ENCODE peak calls at places on chromosome X, in nine cellular contexts. One of them, this sample, is unnamed.

GRCh38 chrX:152619897-152620296 is 17.8 kb upstream of the GABRQ start:
- DNase-seq in NCI-H1694 treated with DMSO at 0.1 percent for 48 hours: no peak
- DNase-seq in CD4-positive, alpha-beta memory T cell: no peak
- DNase-seq in AG09319: no peak
- DNase-seq in activated T-cell treated with anti-CD3 and anti-CD28 coated beads for 48 hours: no peak
- DNase-seq in EL: no peak
- DNase-seq in CD4-positive, alpha-beta T cell: no peak
- DNase-seq in SW480: no peak
- DNase-seq in stimulated activated CD8-positive, alpha-beta memory T cell treated with anti-CD3 and anti-CD28 coated beads, Interleukin-4, amount 100 ng/mL, for 48 hours: no peak
- DNase-seq in this sample: no peak

GRCh38 chrX:154013614-154014360 is 5.9 kb downstream of the IRAK1 start:
- DNase-seq in NCI-H1694 treated with DMSO at 0.1 percent for 48 hours: peak
- DNase-seq in CD4-positive, alpha-beta memory T cell: peak
- DNase-seq in AG09319: no peak
- DNase-seq in activated T-cell treated with anti-CD3 and anti-CD28 coated beads for 48 hours: peak
- DNase-seq in EL: peak
- DNase-seq in CD4-positive, alpha-beta T cell: peak
- DNase-seq in SW480: no peak
- DNase-seq in stimulated activated CD8-positive, alpha-beta memory T cell treated with anti-CD3 and anti-CD28 coated beads, Interleukin-4, amount 100 ng/mL, for 48 hours: peak
- DNase-seq in this sample: peak

GRCh38 chrX:133583825-133584224 is 168.5 kb upstream of the GPC4 start:
- DNase-seq in NCI-H1694 treated with DMSO at 0.1 percent for 48 hours: no peak
- DNase-seq in CD4-positive, alpha-beta memory T cell: no peak
- DNase-seq in AG09319: no peak
- DNase-seq in activated T-cell treated with anti-CD3 and anti-CD28 coated beads for 48 hours: no peak
- DNase-seq in EL: no peak
- DNase-seq in CD4-positive, alpha-beta T cell: no peak
- DNase-seq in SW480: no peak
- DNase-seq in stimulated activated CD8-positive, alpha-beta memory T cell treated with anti-CD3 and anti-CD28 coated beads, Interleukin-4, amount 100 ng/mL, for 48 hours: no peak
- DNase-seq in this sample: no peak

GRCh38 chrX:155761185-155761584 is 120.0 kb upstream of the VAMP7 start:
- DNase-seq in NCI-H1694 treated with DMSO at 0.1 percent for 48 hours: no peak
- DNase-seq in CD4-positive, alpha-beta memory T cell: no peak
- DNase-seq in AG09319: no peak
- DNase-seq in activated T-cell treated with anti-CD3 and anti-CD28 coated beads for 48 hours: no peak
- DNase-seq in EL: no peak
- DNase-seq in CD4-positive, alpha-beta T cell: no peak
- DNase-seq in SW480: no peak
- DNase-seq in stimulated activated CD8-positive, alpha-beta memory T cell treated with anti-CD3 and anti-CD28 coated beads, Interleukin-4, amount 100 ng/mL, for 48 hours: no peak
- DNase-seq in this sample: no peak

GRCh38 chrX:35098419-35098818 is 155.8 kb downstream of the FAM47B start:
- DNase-seq in NCI-H1694 treated with DMSO at 0.1 percent for 48 hours: no peak
- DNase-seq in CD4-positive, alpha-beta memory T cell: no peak
- DNase-seq in AG09319: no peak
- DNase-seq in activated T-cell treated with anti-CD3 and anti-CD28 coated beads for 48 hours: no peak
- DNase-seq in EL: no peak
- DNase-seq in CD4-positive, alpha-beta T cell: no peak
- DNase-seq in SW480: peak
- DNase-seq in stimulated activated CD8-positive, alpha-beta memory T cell treated with anti-CD3 and anti-CD28 coated beads, Interleukin-4, amount 100 ng/mL, for 48 hours: no peak
- DNase-seq in this sample: no peak

GRCh38 chrX:123222920-123223319 is 38.8 kb downstream of the GRIA3 start:
- DNase-seq in NCI-H1694 treated with DMSO at 0.1 percent for 48 hours: no peak
- DNase-seq in CD4-positive, alpha-beta memory T cell: no peak
- DNase-seq in AG09319: no peak
- DNase-seq in activated T-cell treated with anti-CD3 and anti-CD28 coated beads for 48 hours: no peak
- DNase-seq in EL: no peak
- DNase-seq in CD4-positive, alpha-beta T cell: no peak
- DNase-seq in SW480: no peak
- DNase-seq in stimulated activated CD8-positive, alpha-beta memory T cell treated with anti-CD3 and anti-CD28 coated beads, Interleukin-4, amount 100 ng/mL, for 48 hours: no peak
- DNase-seq in this sample: no peak

GRCh38 chrX:130878350-130879341 is 24.4 kb downstream of the ENOX2 start:
- DNase-seq in NCI-H1694 treated with DMSO at 0.1 percent for 48 hours: no peak
- DNase-seq in CD4-positive, alpha-beta memory T cell: no peak
- DNase-seq in AG09319: peak
- DNase-seq in activated T-cell treated with anti-CD3 and anti-CD28 coated beads for 48 hours: no peak
- DNase-seq in EL: peak
- DNase-seq in CD4-positive, alpha-beta T cell: no peak
- DNase-seq in SW480: peak
- DNase-seq in stimulated activated CD8-positive, alpha-beta memory T cell treated with anti-CD3 and anti-CD28 coated beads, Interleukin-4, amount 100 ng/mL, for 48 hours: no peak
- DNase-seq in this sample: no peak

GRCh38 chrX:27890611-27891010 is 82.8 kb downstream of the MAGEB10 start:
- DNase-seq in NCI-H1694 treated with DMSO at 0.1 percent for 48 hours: no peak
- DNase-seq in CD4-positive, alpha-beta memory T cell: no peak
- DNase-seq in AG09319: no peak
- DNase-seq in activated T-cell treated with anti-CD3 and anti-CD28 coated beads for 48 hours: no peak
- DNase-seq in EL: peak
- DNase-seq in CD4-positive, alpha-beta T cell: no peak
- DNase-seq in SW480: peak
- DNase-seq in stimulated activated CD8-positive, alpha-beta memory T cell treated with anti-CD3 and anti-CD28 coated beads, Interleukin-4, amount 100 ng/mL, for 48 hours: no peak
- DNase-seq in this sample: no peak

GRCh38 chrX:110045421-110045820 is 42.5 kb downstream of the TMEM164 start:
- DNase-seq in NCI-H1694 treated with DMSO at 0.1 percent for 48 hours: peak
- DNase-seq in CD4-positive, alpha-beta memory T cell: no peak
- DNase-seq in AG09319: no peak
- DNase-seq in activated T-cell treated with anti-CD3 and anti-CD28 coated beads for 48 hours: no peak
- DNase-seq in EL: no peak
- DNase-seq in CD4-positive, alpha-beta T cell: no peak
- DNase-seq in SW480: no peak
- DNase-seq in stimulated activated CD8-positive, alpha-beta memory T cell treated with anti-CD3 and anti-CD28 coated beads, Interleukin-4, amount 100 ng/mL, for 48 hours: no peak
- DNase-seq in this sample: no peak

GRCh38 chrX:78140206-78140605 is 756 bp upstream of the TAF9B start:
- DNase-seq in NCI-H1694 treated with DMSO at 0.1 percent for 48 hours: no peak
- DNase-seq in CD4-positive, alpha-beta memory T cell: no peak
- DNase-seq in AG09319: no peak
- DNase-seq in activated T-cell treated with anti-CD3 and anti-CD28 coated beads for 48 hours: no peak
- DNase-seq in EL: no peak
- DNase-seq in CD4-positive, alpha-beta T cell: no peak
- DNase-seq in SW480: no peak
- DNase-seq in stimulated activated CD8-positive, alpha-beta memory T cell treated with anti-CD3 and anti-CD28 coated beads, Interleukin-4, amount 100 ng/mL, for 48 hours: no peak
- DNase-seq in this sample: no peak

GRCh38 chrX:46587158-46587557 is 13.6 kb downstream of the CHST7 start:
- DNase-seq in NCI-H1694 treated with DMSO at 0.1 percent for 48 hours: no peak
- DNase-seq in CD4-positive, alpha-beta memory T cell: no peak
- DNase-seq in AG09319: no peak
- DNase-seq in activated T-cell treated with anti-CD3 and anti-CD28 coated beads for 48 hours: no peak
- DNase-seq in EL: peak
- DNase-seq in CD4-positive, alpha-beta T cell: no peak
- DNase-seq in SW480: no peak
- DNase-seq in stimulated activated CD8-positive, alpha-beta memory T cell treated with anti-CD3 and anti-CD28 coated beads, Interleukin-4, amount 100 ng/mL, for 48 hours: no peak
- DNase-seq in this sample: no peak

GRCh38 chrX:49884290-49884862 is 5.1 kb downstream of the USP27X start:
- DNase-seq in NCI-H1694 treated with DMSO at 0.1 percent for 48 hours: peak
- DNase-seq in CD4-positive, alpha-beta memory T cell: peak
- DNase-seq in AG09319: no peak
- DNase-seq in activated T-cell treated with anti-CD3 and anti-CD28 coated beads for 48 hours: peak
- DNase-seq in EL: peak
- DNase-seq in CD4-positive, alpha-beta T cell: peak
- DNase-seq in SW480: peak
- DNase-seq in stimulated activated CD8-positive, alpha-beta memory T cell treated with anti-CD3 and anti-CD28 coated beads, Interleukin-4, amount 100 ng/mL, for 48 hours: peak
- DNase-seq in this sample: peak

GRCh38 chrX:31384471-31384870 is 312.6 kb upstream of the FTHL17 start:
- DNase-seq in NCI-H1694 treated with DMSO at 0.1 percent for 48 hours: no peak
- DNase-seq in CD4-positive, alpha-beta memory T cell: no peak
- DNase-seq in AG09319: no peak
- DNase-seq in activated T-cell treated with anti-CD3 and anti-CD28 coated beads for 48 hours: no peak
- DNase-seq in EL: no peak
- DNase-seq in CD4-positive, alpha-beta T cell: no peak
- DNase-seq in SW480: no peak
- DNase-seq in stimulated activated CD8-positive, alpha-beta memory T cell treated with anti-CD3 and anti-CD28 coated beads, Interleukin-4, amount 100 ng/mL, for 48 hours: no peak
- DNase-seq in this sample: no peak

GRCh38 chrX:45712067-45712466 is 511.4 kb upstream of the DIPK2B start:
- DNase-seq in NCI-H1694 treated with DMSO at 0.1 percent for 48 hours: no peak
- DNase-seq in CD4-positive, alpha-beta memory T cell: no peak
- DNase-seq in AG09319: no peak
- DNase-seq in activated T-cell treated with anti-CD3 and anti-CD28 coated beads for 48 hours: no peak
- DNase-seq in EL: peak
- DNase-seq in CD4-positive, alpha-beta T cell: no peak
- DNase-seq in SW480: no peak
- DNase-seq in stimulated activated CD8-positive, alpha-beta memory T cell treated with anti-CD3 and anti-CD28 coated beads, Interleukin-4, amount 100 ng/mL, for 48 hours: no peak
- DNase-seq in this sample: no peak

GRCh38 chrX:113644426-113644825 is 803.8 kb upstream of the AMOT start:
- DNase-seq in NCI-H1694 treated with DMSO at 0.1 percent for 48 hours: no peak
- DNase-seq in CD4-positive, alpha-beta memory T cell: no peak
- DNase-seq in AG09319: no peak
- DNase-seq in activated T-cell treated with anti-CD3 and anti-CD28 coated beads for 48 hours: no peak
- DNase-seq in EL: peak
- DNase-seq in CD4-positive, alpha-beta T cell: no peak
- DNase-seq in SW480: no peak
- DNase-seq in stimulated activated CD8-positive, alpha-beta memory T cell treated with anti-CD3 and anti-CD28 coated beads, Interleukin-4, amount 100 ng/mL, for 48 hours: no peak
- DNase-seq in this sample: no peak

GRCh38 chrX:51614353-51614752 is 4.4 kb downstream of the CENPVL3 start:
- DNase-seq in NCI-H1694 treated with DMSO at 0.1 percent for 48 hours: no peak
- DNase-seq in CD4-positive, alpha-beta memory T cell: peak
- DNase-seq in AG09319: no peak
- DNase-seq in activated T-cell treated with anti-CD3 and anti-CD28 coated beads for 48 hours: no peak
- DNase-seq in EL: peak
- DNase-seq in CD4-positive, alpha-beta T cell: no peak
- DNase-seq in SW480: peak
- DNase-seq in stimulated activated CD8-positive, alpha-beta memory T cell treated with anti-CD3 and anti-CD28 coated beads, Interleukin-4, amount 100 ng/mL, for 48 hours: no peak
- DNase-seq in this sample: no peak

GRCh38 chrX:7586126-7586525 is 256.8 kb upstream of the VCX start:
- DNase-seq in NCI-H1694 treated with DMSO at 0.1 percent for 48 hours: no peak
- DNase-seq in CD4-positive, alpha-beta memory T cell: no peak
- DNase-seq in AG09319: no peak
- DNase-seq in activated T-cell treated with anti-CD3 and anti-CD28 coated beads for 48 hours: no peak
- DNase-seq in EL: peak
- DNase-seq in CD4-positive, alpha-beta T cell: no peak
- DNase-seq in SW480: peak
- DNase-seq in stimulated activated CD8-positive, alpha-beta memory T cell treated with anti-CD3 and anti-CD28 coated beads, Interleukin-4, amount 100 ng/mL, for 48 hours: no peak
- DNase-seq in this sample: no peak

GRCh38 chrX:126170715-126171114 is 4.6 kb upstream of the DCAF12L2 start:
- DNase-seq in NCI-H1694 treated with DMSO at 0.1 percent for 48 hours: no peak
- DNase-seq in CD4-positive, alpha-beta memory T cell: no peak
- DNase-seq in AG09319: no peak
- DNase-seq in activated T-cell treated with anti-CD3 and anti-CD28 coated beads for 48 hours: no peak
- DNase-seq in EL: no peak
- DNase-seq in CD4-positive, alpha-beta T cell: no peak
- DNase-seq in SW480: no peak
- DNase-seq in stimulated activated CD8-positive, alpha-beta memory T cell treated with anti-CD3 and anti-CD28 coated beads, Interleukin-4, amount 100 ng/mL, for 48 hours: no peak
- DNase-seq in this sample: no peak

GRCh38 chrX:2769615-2770014 is 17.8 kb downstream of the XG start:
- DNase-seq in NCI-H1694 treated with DMSO at 0.1 percent for 48 hours: no peak
- DNase-seq in CD4-positive, alpha-beta memory T cell: no peak
- DNase-seq in AG09319: no peak
- DNase-seq in activated T-cell treated with anti-CD3 and anti-CD28 coated beads for 48 hours: no peak
- DNase-seq in EL: no peak
- DNase-seq in CD4-positive, alpha-beta T cell: no peak
- DNase-seq in SW480: no peak
- DNase-seq in stimulated activated CD8-positive, alpha-beta memory T cell treated with anti-CD3 and anti-CD28 coated beads, Interleukin-4, amount 100 ng/mL, for 48 hours: no peak
- DNase-seq in this sample: no peak

GRCh38 chrX:68699960-68700746 is 52.7 kb downstream of the STARD8 start:
- DNase-seq in NCI-H1694 treated with DMSO at 0.1 percent for 48 hours: no peak
- DNase-seq in CD4-positive, alpha-beta memory T cell: no peak
- DNase-seq in AG09319: no peak
- DNase-seq in activated T-cell treated with anti-CD3 and anti-CD28 coated beads for 48 hours: no peak
- DNase-seq in EL: peak
- DNase-seq in CD4-positive, alpha-beta T cell: no peak
- DNase-seq in SW480: no peak
- DNase-seq in stimulated activated CD8-positive, alpha-beta memory T cell treated with anti-CD3 and anti-CD28 coated beads, Interleukin-4, amount 100 ng/mL, for 48 hours: no peak
- DNase-seq in this sample: no peak

GRCh38 chrX:150898343-150899190 is at the start of gene CD99L2:
- DNase-seq in NCI-H1694 treated with DMSO at 0.1 percent for 48 hours: peak
- DNase-seq in CD4-positive, alpha-beta memory T cell: peak
- DNase-seq in AG09319: peak
- DNase-seq in activated T-cell treated with anti-CD3 and anti-CD28 coated beads for 48 hours: peak
- DNase-seq in EL: peak
- DNase-seq in CD4-positive, alpha-beta T cell: peak
- DNase-seq in SW480: peak
- DNase-seq in stimulated activated CD8-positive, alpha-beta memory T cell treated with anti-CD3 and anti-CD28 coated beads, Interleukin-4, amount 100 ng/mL, for 48 hours: peak
- DNase-seq in this sample: peak

GRCh38 chrX:72084114-72084513 is 47.6 kb downstream of the RTL5 start:
- DNase-seq in NCI-H1694 treated with DMSO at 0.1 percent for 48 hours: no peak
- DNase-seq in CD4-positive, alpha-beta memory T cell: no peak
- DNase-seq in AG09319: no peak
- DNase-seq in activated T-cell treated with anti-CD3 and anti-CD28 coated beads for 48 hours: no peak
- DNase-seq in EL: no peak
- DNase-seq in CD4-positive, alpha-beta T cell: no peak
- DNase-seq in SW480: no peak
- DNase-seq in stimulated activated CD8-positive, alpha-beta memory T cell treated with anti-CD3 and anti-CD28 coated beads, Interleukin-4, amount 100 ng/mL, for 48 hours: no peak
- DNase-seq in this sample: no peak

GRCh38 chrX:119467433-119467832 is 811 bp upstream of the SLC25A5 start:
- DNase-seq in NCI-H1694 treated with DMSO at 0.1 percent for 48 hours: no peak
- DNase-seq in CD4-positive, alpha-beta memory T cell: no peak
- DNase-seq in AG09319: no peak
- DNase-seq in activated T-cell treated with anti-CD3 and anti-CD28 coated beads for 48 hours: no peak
- DNase-seq in EL: no peak
- DNase-seq in CD4-positive, alpha-beta T cell: no peak
- DNase-seq in SW480: no peak
- DNase-seq in stimulated activated CD8-positive, alpha-beta memory T cell treated with anti-CD3 and anti-CD28 coated beads, Interleukin-4, amount 100 ng/mL, for 48 hours: no peak
- DNase-seq in this sample: no peak

GRCh38 chrX:2445662-2446623 is 54.8 kb downstream of the DHRSX start:
- DNase-seq in NCI-H1694 treated with DMSO at 0.1 percent for 48 hours: no peak
- DNase-seq in CD4-positive, alpha-beta memory T cell: no peak
- DNase-seq in AG09319: no peak
- DNase-seq in activated T-cell treated with anti-CD3 and anti-CD28 coated beads for 48 hours: no peak
- DNase-seq in EL: no peak
- DNase-seq in CD4-positive, alpha-beta T cell: no peak
- DNase-seq in SW480: no peak
- DNase-seq in stimulated activated CD8-positive, alpha-beta memory T cell treated with anti-CD3 and anti-CD28 coated beads, Interleukin-4, amount 100 ng/mL, for 48 hours: no peak
- DNase-seq in this sample: peak

GRCh38 chrX:66035667-66036066 is 4.2 kb downstream of the VSIG4 start:
- DNase-seq in NCI-H1694 treated with DMSO at 0.1 percent for 48 hours: no peak
- DNase-seq in CD4-positive, alpha-beta memory T cell: no peak
- DNase-seq in AG09319: no peak
- DNase-seq in activated T-cell treated with anti-CD3 and anti-CD28 coated beads for 48 hours: no peak
- DNase-seq in EL: no peak
- DNase-seq in CD4-positive, alpha-beta T cell: no peak
- DNase-seq in SW480: no peak
- DNase-seq in stimulated activated CD8-positive, alpha-beta memory T cell treated with anti-CD3 and anti-CD28 coated beads, Interleukin-4, amount 100 ng/mL, for 48 hours: no peak
- DNase-seq in this sample: no peak

GRCh38 chrX:47501226-47502071 is 18.4 kb upstream of the ZNF41 start:
- DNase-seq in NCI-H1694 treated with DMSO at 0.1 percent for 48 hours: no peak
- DNase-seq in CD4-positive, alpha-beta memory T cell: no peak
- DNase-seq in AG09319: no peak
- DNase-seq in activated T-cell treated with anti-CD3 and anti-CD28 coated beads for 48 hours: no peak
- DNase-seq in EL: peak
- DNase-seq in CD4-positive, alpha-beta T cell: no peak
- DNase-seq in SW480: peak
- DNase-seq in stimulated activated CD8-positive, alpha-beta memory T cell treated with anti-CD3 and anti-CD28 coated beads, Interleukin-4, amount 100 ng/mL, for 48 hours: no peak
- DNase-seq in this sample: no peak

GRCh38 chrX:68238568-68238967 is 194.7 kb downstream of the OPHN1 start:
- DNase-seq in NCI-H1694 treated with DMSO at 0.1 percent for 48 hours: no peak
- DNase-seq in CD4-positive, alpha-beta memory T cell: no peak
- DNase-seq in AG09319: no peak
- DNase-seq in activated T-cell treated with anti-CD3 and anti-CD28 coated beads for 48 hours: no peak
- DNase-seq in EL: no peak
- DNase-seq in CD4-positive, alpha-beta T cell: no peak
- DNase-seq in SW480: no peak
- DNase-seq in stimulated activated CD8-positive, alpha-beta memory T cell treated with anti-CD3 and anti-CD28 coated beads, Interleukin-4, amount 100 ng/mL, for 48 hours: peak
- DNase-seq in this sample: no peak

GRCh38 chrX:36908801-36909403 is 99.3 kb upstream of the FAM47C start:
- DNase-seq in NCI-H1694 treated with DMSO at 0.1 percent for 48 hours: peak
- DNase-seq in CD4-positive, alpha-beta memory T cell: no peak
- DNase-seq in AG09319: peak
- DNase-seq in activated T-cell treated with anti-CD3 and anti-CD28 coated beads for 48 hours: no peak
- DNase-seq in EL: peak
- DNase-seq in CD4-positive, alpha-beta T cell: no peak
- DNase-seq in SW480: peak
- DNase-seq in stimulated activated CD8-positive, alpha-beta memory T cell treated with anti-CD3 and anti-CD28 coated beads, Interleukin-4, amount 100 ng/mL, for 48 hours: no peak
- DNase-seq in this sample: no peak

GRCh38 chrX:10326578-10326977 is 169.8 kb downstream of the CLCN4 start:
- DNase-seq in NCI-H1694 treated with DMSO at 0.1 percent for 48 hours: no peak
- DNase-seq in CD4-positive, alpha-beta memory T cell: no peak
- DNase-seq in AG09319: peak
- DNase-seq in activated T-cell treated with anti-CD3 and anti-CD28 coated beads for 48 hours: no peak
- DNase-seq in EL: peak
- DNase-seq in CD4-positive, alpha-beta T cell: no peak
- DNase-seq in SW480: peak
- DNase-seq in stimulated activated CD8-positive, alpha-beta memory T cell treated with anti-CD3 and anti-CD28 coated beads, Interleukin-4, amount 100 ng/mL, for 48 hours: no peak
- DNase-seq in this sample: no peak

GRCh38 chrX:12496343-12496742 is 294.9 kb upstream of the PRPS2 start:
- DNase-seq in NCI-H1694 treated with DMSO at 0.1 percent for 48 hours: no peak
- DNase-seq in CD4-positive, alpha-beta memory T cell: no peak
- DNase-seq in AG09319: no peak
- DNase-seq in activated T-cell treated with anti-CD3 and anti-CD28 coated beads for 48 hours: no peak
- DNase-seq in EL: no peak
- DNase-seq in CD4-positive, alpha-beta T cell: no peak
- DNase-seq in SW480: no peak
- DNase-seq in stimulated activated CD8-positive, alpha-beta memory T cell treated with anti-CD3 and anti-CD28 coated beads, Interleukin-4, amount 100 ng/mL, for 48 hours: no peak
- DNase-seq in this sample: no peak

GRCh38 chrX:72683631-72684030 is 30.5 kb downstream of the PHKA1 start:
- DNase-seq in NCI-H1694 treated with DMSO at 0.1 percent for 48 hours: no peak
- DNase-seq in CD4-positive, alpha-beta memory T cell: no peak
- DNase-seq in AG09319: no peak
- DNase-seq in activated T-cell treated with anti-CD3 and anti-CD28 coated beads for 48 hours: no peak
- DNase-seq in EL: no peak
- DNase-seq in CD4-positive, alpha-beta T cell: no peak
- DNase-seq in SW480: no peak
- DNase-seq in stimulated activated CD8-positive, alpha-beta memory T cell treated with anti-CD3 and anti-CD28 coated beads, Interleukin-4, amount 100 ng/mL, for 48 hours: no peak
- DNase-seq in this sample: no peak

This sample was measured in spleen.